ENCODE peak calls at places on chromosome 22, in five cellular contexts. D is non-pigmented ciliary epithelial cell; F is stimulated activated CD8-positive, alpha-beta memory T cell treated with anti-CD3 and anti-CD28 coated beads, Interleukin-15, amount 100 ng/mL, for 24 hours; T is activated CD4-positive, alpha-beta T cell treated with anti-CD3 and anti-CD28 coated beads for 48 hours; K is left cardiac atrium. J is an unnamed sample.

GRCh38 chr22:30386960-30387848 is at the start of gene RNF215:
- DNase-seq in D (no peak), F (peak), T (peak), K (peak), J (no peak)

GRCh38 chr22:30424471-30425326 is 869 bp upstream of the MTFP1 start:
- DNase-seq in D (no peak), F (no peak), T (peak), K (no peak), J (no peak)

GRCh38 chr22:19115628-19116027 is 6.6 kb downstream of the DGCR2 start:
- DNase-seq in D (no peak), F (no peak), T (no peak), K (no peak), J (no peak)

GRCh38 chr22:22093743-22094142 is 111.2 kb upstream of the TOP3B start:
- DNase-seq in D (no peak), F (no peak), T (no peak), K (no peak), J (no peak)

GRCh38 chr22:50437511-50438304 is 37.1 kb downstream of the SBF1 start:
- DNase-seq in D (no peak), F (no peak), T (no peak), K (no peak), J (no peak)

GRCh38 chr22:18071968-18072310 is 5.9 kb upstream of the PEX26 start:
- DNase-seq in D (no peak), F (no peak), T (no peak), K (no peak), J (no peak)

GRCh38 chr22:23187871-23188700 is 7.8 kb downstream of the BCR start:
- DNase-seq in D (no peak), F (no peak), T (no peak), K (no peak), J (no peak)

GRCh38 chr22:47343611-47344010 is 581.2 kb downstream of the TBC1D22A start:
- DNase-seq in D (no peak), F (no peak), T (no peak), K (no peak), J (no peak)

GRCh38 chr22:42758929-42759629 is 38.4 kb upstream of the A4GALT start:
- DNase-seq in D (no peak), F (no peak), T (no peak), K (no peak), J (no peak)

GRCh38 chr22:20085651-20086050 is 5.6 kb downstream of the DGCR8 start:
- DNase-seq in D (no peak), F (no peak), T (no peak), K (no peak), J (no peak)

J was measured in epithelial cell of prostate.